ENCODE peak calls at places on chromosome 6, in ten cellular contexts. Y, S, M, U, N, W, J, V, K and L are unnamed samples.

GRCh38 chr6:3356824-3357420 is 98.2 kb downstream of the PSMG4 start:
- DNase-seq in N (no peak), J (no peak), Y (no peak), K (no peak), W (no peak), V (peak; percentile 49), S (no peak), M (no peak), U (no peak), L (no peak)

GRCh38 chr6:6836609-6837406 is 248.3 kb downstream of the LY86 start:
- DNase-seq in S (no peak), M (no peak), W (no peak), J (no peak), K (no peak), Y (no peak), N (no peak), V (no peak), U (no peak), L (no peak)

GRCh38 chr6:35648203-35648602 is 40.5 kb downstream of the FKBP5 start:
- DNase-seq in W (no peak), N (no peak), M (no peak), J (no peak), U (no peak), V (no peak), Y (no peak), S (no peak), K (no peak), L (no peak)

GRCh38 chr6:36197739-36198221 is 1.2 kb downstream of the BRPF3 start:
- DNase-seq in J (no peak), M (no peak), K (no peak), U (no peak), N (peak; percentile 41), W (no peak), V (peak; percentile 22), S (no peak), Y (no peak), L (no peak)

GRCh38 chr6:145529582-145529981 is 205.7 kb downstream of the EPM2A start:
- DNase-seq in W (no peak), J (no peak), K (no peak), S (no peak), M (no peak), N (no peak), V (no peak), U (no peak), Y (no peak), L (no peak)

GRCh38 chr6:53691252-53691651 is 25.7 kb upstream of the KLHL31 start:
- DNase-seq in U (no peak), V (no peak), W (no peak), M (no peak), S (no peak), J (no peak), K (no peak), Y (no peak), N (no peak), L (no peak)

GRCh38 chr6:36547646-36548400 is 544 bp upstream of the STK38 start:
- DNase-seq in W (no peak), U (no peak), Y (no peak), S (no peak), N (no peak), M (no peak), V (no peak), K (no peak), J (no peak), L (no peak)

GRCh38 chr6:45457141-45457540 is 79.4 kb upstream of the SUPT3H start:
- DNase-seq in Y (no peak), V (no peak), K (no peak), J (no peak), N (no peak), U (no peak), W (no peak), S (no peak), M (no peak), L (no peak)

GRCh38 chr6:131532476-131533108 is 40.4 kb upstream of the ARG1 start:
- DNase-seq in N (no peak), S (no peak), M (no peak), Y (no peak), J (no peak), U (no peak), V (no peak), K (no peak), W (no peak), L (no peak)

GRCh38 chr6:36608788-36609563 is 14.8 kb downstream of the SRSF3 start:
- DNase-seq in Y (no peak), J (no peak), U (no peak), S (no peak), V (peak; percentile 35), K (no peak), N (peak; percentile 23), W (no peak), M (no peak), L (peak; percentile 29)

DNA sequence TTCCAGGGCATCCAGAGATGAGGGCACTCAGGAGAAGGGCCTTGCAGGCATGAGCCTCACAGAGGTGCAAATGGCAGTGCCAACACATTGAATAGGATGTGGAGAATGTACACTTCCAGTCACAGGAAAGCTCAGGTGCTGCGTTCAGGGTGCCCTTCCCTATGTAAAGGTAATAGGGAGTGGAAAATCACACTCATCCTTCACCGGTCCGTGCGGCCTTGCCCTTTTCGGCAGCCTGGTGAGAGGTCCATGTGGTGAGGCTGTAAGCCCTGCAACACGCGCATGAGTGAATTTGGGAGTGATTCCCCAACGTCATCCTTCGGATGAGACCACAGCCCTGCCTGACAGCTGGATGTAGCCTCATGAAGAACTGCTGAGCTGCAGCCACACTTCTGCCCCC is 43.0 kb upstream of the RPS6KA2 start:
- DNase-seq in J (no peak), M (no peak), Y (no peak), W (no peak), V (no peak), U (no peak), N (no peak), K (no peak), S (no peak), L (no peak)
- H3K4me1 ChIP-seq in J (peaks cover 9% of the 10 kb centered on the region), M (peaks cover 3% of the 10 kb centered on the region), Y (no peaks in the 10 kb centered on the region), W (no peaks in the 10 kb centered on the region), V (peaks cover 10% of the 10 kb centered on the region), U (peaks cover 2% of the 10 kb centered on the region), N (peaks cover 6% of the 10 kb centered on the region), K (no peaks in the 10 kb centered on the region), S (peaks cover 31% of the 10 kb centered on the region), L (peaks cover 8% of the 10 kb centered on the region)

GRCh38 chr6:159941286-159942113 is 27.4 kb upstream of the IGF2R start:
- DNase-seq in M (peak; percentile 27), N (no peak), S (no peak), W (no peak), Y (no peak), V (no peak), K (peak; percentile 22), U (no peak), J (no peak), L (no peak)
- H3K4me3 ChIP-seq in M (no peak overlapping the region), N (no peak overlapping the region), S (no peak overlapping the region), W (no peak overlapping the region), Y (no peak overlapping the region), V (no peak overlapping the region), K (no peak overlapping the region), U (no peak overlapping the region), J (no peak overlapping the region), L (no peak overlapping the region)

DNA sequence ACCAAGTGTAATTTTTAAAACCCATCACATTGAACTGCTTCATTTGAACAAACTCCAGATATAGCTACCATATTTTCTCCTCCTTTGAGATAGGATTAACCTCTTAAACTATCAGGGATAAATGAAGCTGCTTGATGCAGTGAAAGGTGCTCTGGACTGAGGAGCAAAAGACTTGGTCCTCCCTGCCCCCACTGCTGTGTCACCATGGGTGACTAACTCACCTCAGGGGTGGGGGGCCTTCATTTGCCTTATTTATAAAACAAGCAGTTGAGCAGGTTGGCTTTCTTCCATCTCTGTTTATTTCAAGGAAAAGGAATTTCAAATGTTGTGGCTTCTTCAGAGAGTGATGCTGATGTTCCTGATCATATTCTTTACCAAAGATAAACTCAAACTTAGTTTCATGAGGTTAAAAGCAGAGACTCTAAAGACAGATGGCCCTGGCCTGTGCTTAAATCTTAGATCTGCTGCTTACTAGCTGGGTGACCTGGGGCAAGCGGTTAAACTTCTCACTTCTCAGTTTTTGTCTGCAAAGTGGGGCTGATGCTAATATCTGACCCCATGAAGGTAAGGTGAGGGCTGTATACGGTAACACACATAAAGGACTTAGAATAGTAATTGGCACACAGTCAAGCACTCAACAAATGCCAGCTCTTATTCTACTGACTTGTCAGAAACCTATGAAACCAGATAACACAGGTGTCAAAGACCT is 50.5 kb downstream of the FHL5 start:
- DNase-seq in N (no peak), M (no peak), S (no peak), U (no peak), V (no peak), J (no peak), Y (no peak), W (no peak), K (no peak), L (no peak)
- H3K36me3 ChIP-seq in N (no peaks in the 10 kb centered on the region), M (no peaks in the 10 kb centered on the region), S (no peaks in the 10 kb centered on the region), U (no peaks in the 10 kb centered on the region), V (no peaks in the 10 kb centered on the region), J (no peaks in the 10 kb centered on the region), Y (no peaks in the 10 kb centered on the region), W (no peaks in the 10 kb centered on the region), K (no peaks in the 10 kb centered on the region), L (no peaks in the 10 kb centered on the region)

GRCh38 chr6:97097068-97098047 is 172.8 kb downstream of the KLHL32 start:
- DNase-seq in K (no peak), U (no peak), N (no peak), Y (no peak), W (no peak), M (no peak), V (no peak), S (no peak), J (no peak), L (no peak)
- H3K4me1 ChIP-seq in K (no peaks in the 10 kb centered on the region), U (no peaks in the 10 kb centered on the region), N (no peaks in the 10 kb centered on the region), Y (no peaks in the 10 kb centered on the region), W (no peaks in the 10 kb centered on the region), M (no peaks in the 10 kb centered on the region), V (no peaks in the 10 kb centered on the region), S (no peaks in the 10 kb centered on the region), J (no peaks in the 10 kb centered on the region), L (no peaks in the 10 kb centered on the region)

GRCh38 chr6:27901801-27902200 is 10.4 kb downstream of the OR2B2 start:
- DNase-seq in N (no peak), J (no peak), V (no peak), Y (no peak), M (no peak), W (no peak), U (no peak), S (no peak), K (no peak), L (no peak)
- H3K4me3 ChIP-seq in N (no peak overlapping the region), J (no peak overlapping the region), V (no peak overlapping the region), Y (no peak overlapping the region), M (peak overlapping the region; percentile 78), W (no peak overlapping the region), U (no peak overlapping the region), S (no peak overlapping the region), K (no peak overlapping the region), L (no peak overlapping the region)

DNA sequence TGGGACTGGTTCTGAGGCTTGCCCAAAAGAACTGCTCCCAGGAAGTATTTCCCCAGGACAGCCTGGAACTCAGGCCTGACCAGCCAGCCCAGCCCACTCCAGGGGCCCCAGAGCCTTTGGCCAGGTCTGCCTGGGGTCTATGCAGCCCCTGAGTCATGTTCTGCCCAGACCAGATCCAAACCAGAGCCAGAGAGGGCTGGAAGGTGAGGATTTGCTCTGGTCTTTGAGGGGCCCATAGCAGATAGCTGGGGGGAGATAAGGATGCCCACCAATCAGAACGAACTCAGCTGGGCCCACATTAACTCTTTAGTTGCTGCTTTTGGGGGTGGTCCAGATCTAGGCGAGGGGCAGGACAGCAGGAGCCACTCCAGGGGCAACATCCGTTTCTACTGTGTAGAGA is 16.8 kb downstream of the C6orf132 start:
- DNase-seq in K (no peak), S (no peak), J (no peak), N (no peak), M (no peak), Y (no peak), U (no peak), V (no peak), W (no peak), L (no peak)
- H3K36me3 ChIP-seq in K (no peaks in the 10 kb centered on the region), S (no peaks in the 10 kb centered on the region), J (peaks cover 1% of the 10 kb centered on the region), N (no peaks in the 10 kb centered on the region), M (no peaks in the 10 kb centered on the region), Y (no peaks in the 10 kb centered on the region), U (peaks cover 34% of the 10 kb centered on the region), V (peaks cover 4% of the 10 kb centered on the region), W (no peaks in the 10 kb centered on the region), L (peaks cover 3% of the 10 kb centered on the region)